ENCODE peak calls at places on chromosomes 16 and 17, in nine cellular contexts. One of them, this sample, is unnamed.

GRCh38 chr16:11530171-11530940 is 56.4 kb downstream of the LITAF start:
- DNase-seq in cardiac fibroblast: no peak
- DNase-seq in nephron progenitor cell: no peak
- DNase-seq in mucosa of descending colon: no peak
- DNase-seq in heart left ventricle: no peak
- DNase-seq in HFFc6: no peak
- DNase-seq in astrocyte: no peak
- DNase-seq in activated CD8-positive, alpha-beta T cell treated with anti-CD3 and anti-CD28 coated beads for 36 hours: no peak
- DNase-seq in astrocyte of the cerebellum: no peak
- DNase-seq in this sample: peak

GRCh38 chr16:52528393-52529080 is 18.4 kb downstream of the TOX3 start:
- DNase-seq in cardiac fibroblast: no peak
- DNase-seq in nephron progenitor cell: no peak
- DNase-seq in mucosa of descending colon: no peak
- DNase-seq in heart left ventricle: no peak
- DNase-seq in HFFc6: no peak
- DNase-seq in astrocyte: no peak
- DNase-seq in activated CD8-positive, alpha-beta T cell treated with anti-CD3 and anti-CD28 coated beads for 36 hours: no peak
- DNase-seq in astrocyte of the cerebellum: no peak
- DNase-seq in this sample: no peak

GRCh38 chr16:14302399-14303181 is 231.5 kb downstream of the MRTFB start:
- DNase-seq in cardiac fibroblast: no peak
- DNase-seq in nephron progenitor cell: peak
- DNase-seq in mucosa of descending colon: peak
- DNase-seq in heart left ventricle: no peak
- DNase-seq in HFFc6: no peak
- DNase-seq in astrocyte: no peak
- DNase-seq in activated CD8-positive, alpha-beta T cell treated with anti-CD3 and anti-CD28 coated beads for 36 hours: peak
- DNase-seq in astrocyte of the cerebellum: no peak
- DNase-seq in this sample: no peak

GRCh38 chr17:26774291-26775218 is 519.4 kb upstream of the WSB1 start:
- DNase-seq in cardiac fibroblast: no peak
- DNase-seq in nephron progenitor cell: no peak
- DNase-seq in mucosa of descending colon: no peak
- DNase-seq in heart left ventricle: no peak
- DNase-seq in HFFc6: no peak
- DNase-seq in astrocyte: no peak
- DNase-seq in activated CD8-positive, alpha-beta T cell treated with anti-CD3 and anti-CD28 coated beads for 36 hours: no peak
- DNase-seq in astrocyte of the cerebellum: no peak
- DNase-seq in this sample: no peak

GRCh38 chr16:4319454-4319853 is 3.6 kb downstream of the GLIS2 start:
- DNase-seq in cardiac fibroblast: no peak
- DNase-seq in nephron progenitor cell: no peak
- DNase-seq in mucosa of descending colon: no peak
- DNase-seq in heart left ventricle: no peak
- DNase-seq in HFFc6: no peak
- DNase-seq in astrocyte: no peak
- DNase-seq in activated CD8-positive, alpha-beta T cell treated with anti-CD3 and anti-CD28 coated beads for 36 hours: peak
- DNase-seq in astrocyte of the cerebellum: no peak
- DNase-seq in this sample: no peak

GRCh38 chr17:45241315-45242011 is 19.8 kb downstream of the FMNL1 start:
- DNase-seq in cardiac fibroblast: no peak
- DNase-seq in nephron progenitor cell: peak
- DNase-seq in mucosa of descending colon: peak
- DNase-seq in heart left ventricle: peak
- DNase-seq in HFFc6: no peak
- DNase-seq in astrocyte: no peak
- DNase-seq in activated CD8-positive, alpha-beta T cell treated with anti-CD3 and anti-CD28 coated beads for 36 hours: no peak
- DNase-seq in astrocyte of the cerebellum: no peak
- DNase-seq in this sample: no peak

GRCh38 chr17:45147581-45148182 is 593 bp upstream of the HEXIM1 start:
- DNase-seq in cardiac fibroblast: peak
- DNase-seq in nephron progenitor cell: peak
- DNase-seq in mucosa of descending colon: peak
- DNase-seq in heart left ventricle: peak
- DNase-seq in HFFc6: peak
- DNase-seq in astrocyte: peak
- DNase-seq in activated CD8-positive, alpha-beta T cell treated with anti-CD3 and anti-CD28 coated beads for 36 hours: peak
- DNase-seq in astrocyte of the cerebellum: peak
- DNase-seq in this sample: peak

GRCh38 chr16:76194621-76195015 is 82.6 kb upstream of the CNTNAP4 start:
- DNase-seq in cardiac fibroblast: no peak
- DNase-seq in nephron progenitor cell: no peak
- DNase-seq in mucosa of descending colon: no peak
- DNase-seq in heart left ventricle: no peak
- DNase-seq in HFFc6: no peak
- DNase-seq in astrocyte: no peak
- DNase-seq in activated CD8-positive, alpha-beta T cell treated with anti-CD3 and anti-CD28 coated beads for 36 hours: no peak
- DNase-seq in astrocyte of the cerebellum: peak
- DNase-seq in this sample: no peak

GRCh38 chr16:28924399-28924761 is 658 bp downstream of the RABEP2 start:
- DNase-seq in cardiac fibroblast: no peak
- DNase-seq in nephron progenitor cell: no peak
- DNase-seq in mucosa of descending colon: no peak
- DNase-seq in heart left ventricle: no peak
- DNase-seq in HFFc6: no peak
- DNase-seq in astrocyte: no peak
- DNase-seq in activated CD8-positive, alpha-beta T cell treated with anti-CD3 and anti-CD28 coated beads for 36 hours: no peak
- DNase-seq in astrocyte of the cerebellum: no peak
- DNase-seq in this sample: no peak

GRCh38 chr16:6777624-6778023 is 555.0 kb upstream of the RBFOX1 start:
- DNase-seq in cardiac fibroblast: no peak
- DNase-seq in nephron progenitor cell: no peak
- DNase-seq in mucosa of descending colon: no peak
- DNase-seq in heart left ventricle: no peak
- DNase-seq in HFFc6: no peak
- DNase-seq in astrocyte: no peak
- DNase-seq in activated CD8-positive, alpha-beta T cell treated with anti-CD3 and anti-CD28 coated beads for 36 hours: no peak
- DNase-seq in astrocyte of the cerebellum: no peak
- DNase-seq in this sample: no peak

GRCh38 chr17:46888727-46889126 is 34.2 kb upstream of the GOSR2 start:
- DNase-seq in cardiac fibroblast: no peak
- DNase-seq in nephron progenitor cell: no peak
- DNase-seq in mucosa of descending colon: no peak
- DNase-seq in heart left ventricle: no peak
- DNase-seq in HFFc6: no peak
- DNase-seq in astrocyte: no peak
- DNase-seq in activated CD8-positive, alpha-beta T cell treated with anti-CD3 and anti-CD28 coated beads for 36 hours: no peak
- DNase-seq in astrocyte of the cerebellum: no peak
- DNase-seq in this sample: no peak

GRCh38 chr17:8745586-8746500 is 1.2 kb upstream of the CCDC42 start:
- DNase-seq in cardiac fibroblast: peak
- DNase-seq in nephron progenitor cell: peak
- DNase-seq in mucosa of descending colon: peak
- DNase-seq in heart left ventricle: peak
- DNase-seq in HFFc6: peak
- DNase-seq in astrocyte: peak
- DNase-seq in activated CD8-positive, alpha-beta T cell treated with anti-CD3 and anti-CD28 coated beads for 36 hours: peak
- DNase-seq in astrocyte of the cerebellum: no peak
- DNase-seq in this sample: peak

GRCh38 chr17:37273419-37274051 is 102.2 kb upstream of the C17orf78 start:
- DNase-seq in cardiac fibroblast: peak
- DNase-seq in nephron progenitor cell: peak
- DNase-seq in mucosa of descending colon: no peak
- DNase-seq in heart left ventricle: no peak
- DNase-seq in HFFc6: peak
- DNase-seq in astrocyte: no peak
- DNase-seq in activated CD8-positive, alpha-beta T cell treated with anti-CD3 and anti-CD28 coated beads for 36 hours: no peak
- DNase-seq in astrocyte of the cerebellum: no peak
- DNase-seq in this sample: peak

GRCh38 chr17:46056800-46057304 is 57.8 kb downstream of the STH start:
- DNase-seq in cardiac fibroblast: peak
- DNase-seq in nephron progenitor cell: no peak
- DNase-seq in mucosa of descending colon: no peak
- DNase-seq in heart left ventricle: no peak
- DNase-seq in HFFc6: peak
- DNase-seq in astrocyte: peak
- DNase-seq in activated CD8-positive, alpha-beta T cell treated with anti-CD3 and anti-CD28 coated beads for 36 hours: peak
- DNase-seq in astrocyte of the cerebellum: peak
- DNase-seq in this sample: peak

DNA sequence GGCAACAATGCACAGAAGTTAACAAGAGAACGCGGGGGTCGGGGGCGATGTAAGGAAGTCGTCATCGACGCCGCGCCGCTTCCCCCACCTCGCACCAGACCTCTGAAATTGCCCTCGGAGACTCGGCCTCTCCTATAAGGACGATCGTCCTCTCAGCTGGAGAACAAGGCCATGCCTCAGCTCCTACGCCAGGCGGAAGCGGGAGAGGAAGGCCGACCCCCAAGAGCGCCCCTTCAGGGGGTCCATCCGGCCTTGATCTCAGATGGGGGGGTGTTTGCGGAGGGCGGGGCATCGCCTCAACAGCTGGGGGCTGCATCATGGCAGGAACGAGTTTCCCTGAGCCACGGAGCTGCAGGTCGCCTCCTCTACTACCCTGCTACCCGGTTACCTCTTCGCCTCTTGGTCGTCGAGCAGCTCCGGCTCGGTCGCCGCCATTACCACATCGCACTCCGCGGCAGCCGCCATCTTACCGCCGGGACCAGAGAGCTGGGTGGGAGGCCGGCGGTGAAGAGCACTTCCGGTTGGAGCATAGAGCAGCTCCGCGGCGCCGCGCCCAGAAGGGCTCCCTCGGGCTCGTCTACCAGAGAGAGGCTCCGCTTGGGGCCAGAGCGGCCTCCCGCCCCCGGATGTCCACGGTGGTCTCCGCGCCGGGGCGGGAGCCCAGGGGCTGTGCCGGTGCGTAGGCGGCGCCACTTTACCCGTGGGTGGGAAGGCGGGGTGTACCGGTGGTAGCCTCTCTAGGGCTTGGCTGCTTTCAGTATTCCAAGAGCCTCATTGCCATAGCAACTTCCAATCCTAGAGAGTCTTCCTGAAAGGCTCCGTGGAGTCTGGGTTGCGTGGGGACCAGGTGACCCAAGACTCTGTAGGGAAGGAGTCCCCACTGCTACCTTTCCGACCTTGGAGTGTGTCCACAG is at the start of gene DNAJC7:
- DNase-seq in cardiac fibroblast: peak
- DNase-seq in nephron progenitor cell: peak
- DNase-seq in mucosa of descending colon: peak
- DNase-seq in heart left ventricle: peak
- DNase-seq in HFFc6: peak
- DNase-seq in astrocyte: peak
- DNase-seq in activated CD8-positive, alpha-beta T cell treated with anti-CD3 and anti-CD28 coated beads for 36 hours: peak
- DNase-seq in astrocyte of the cerebellum: peak
- DNase-seq in this sample: peak
- TF ChIP-seq CTCF in cardiac fibroblast: no peak
- TF ChIP-seq CTCF in nephron progenitor cell: no peak
- TF ChIP-seq CTCF in mucosa of descending colon: no peak
- TF ChIP-seq CTCF in heart left ventricle: no peak
- TF ChIP-seq CTCF in HFFc6: peak
- TF ChIP-seq CTCF in astrocyte: no peak
- TF ChIP-seq CTCF in activated CD8-positive, alpha-beta T cell treated with anti-CD3 and anti-CD28 coated beads for 36 hours: no peak
- TF ChIP-seq CTCF in astrocyte of the cerebellum: no peak
- TF ChIP-seq CTCF in this sample: no peak

DNA sequence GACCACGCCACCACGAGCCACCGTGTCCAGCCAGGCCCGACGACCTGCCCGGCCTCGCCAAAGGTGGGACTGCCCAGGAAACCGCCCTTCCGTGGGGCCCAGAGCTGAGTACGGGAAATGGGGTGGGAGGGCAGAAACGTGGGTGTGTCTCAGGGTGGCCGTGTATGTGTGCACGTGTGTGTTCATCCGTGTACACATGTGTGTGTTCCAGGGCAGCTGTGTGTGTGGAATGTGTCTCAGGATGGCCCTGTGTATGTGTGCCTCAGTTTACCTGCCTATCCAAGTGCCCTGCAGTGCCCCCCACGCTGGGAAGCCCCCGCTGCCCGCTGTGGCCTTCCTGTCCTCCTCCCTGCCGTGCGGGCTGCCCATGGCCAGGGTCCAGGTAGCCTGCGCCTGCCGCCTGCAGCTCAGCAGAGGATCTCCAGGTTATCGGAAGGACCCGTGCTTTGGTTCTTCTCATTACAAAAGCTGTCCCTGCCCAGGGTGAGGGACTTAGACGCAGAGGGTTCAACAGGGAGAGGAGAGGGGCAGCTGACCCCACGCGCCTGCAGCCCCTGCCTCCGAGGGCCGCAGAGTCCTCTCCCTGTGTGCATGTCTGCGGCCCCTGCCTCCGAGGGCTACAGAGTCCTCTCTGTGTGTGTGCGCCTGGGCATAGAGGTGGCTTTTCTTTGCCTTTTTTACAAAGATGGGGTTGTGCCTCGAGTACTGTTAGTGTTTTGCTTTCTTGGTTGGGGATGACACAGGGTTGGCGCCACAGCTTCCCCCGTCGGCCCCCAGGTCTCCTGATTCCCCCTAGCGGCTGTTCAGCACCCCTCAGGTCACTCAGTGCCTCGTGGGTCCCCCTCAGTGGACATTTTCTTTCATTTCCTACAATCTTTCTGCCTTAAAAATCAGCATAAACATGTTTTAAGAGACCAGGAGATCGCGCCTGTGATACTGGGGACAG is 23.6 kb downstream of the ZNF469 start:
- DNase-seq in cardiac fibroblast: no peak
- DNase-seq in nephron progenitor cell: no peak
- DNase-seq in mucosa of descending colon: no peak
- DNase-seq in heart left ventricle: no peak
- DNase-seq in HFFc6: no peak
- DNase-seq in astrocyte: no peak
- DNase-seq in activated CD8-positive, alpha-beta T cell treated with anti-CD3 and anti-CD28 coated beads for 36 hours: no peak
- DNase-seq in astrocyte of the cerebellum: no peak
- DNase-seq in this sample: no peak
- TF ChIP-seq CTCF in cardiac fibroblast: no peak
- TF ChIP-seq CTCF in nephron progenitor cell: peak
- TF ChIP-seq CTCF in mucosa of descending colon: no peak
- TF ChIP-seq CTCF in heart left ventricle: no peak
- TF ChIP-seq CTCF in HFFc6: peak
- TF ChIP-seq CTCF in astrocyte: no peak
- TF ChIP-seq CTCF in activated CD8-positive, alpha-beta T cell treated with anti-CD3 and anti-CD28 coated beads for 36 hours: no peak
- TF ChIP-seq CTCF in astrocyte of the cerebellum: peak
- TF ChIP-seq CTCF in this sample: no peak

GRCh38 chr16:19166500-19166899 is 1.5 kb upstream of the SYT17 start:
- DNase-seq in cardiac fibroblast: no peak
- DNase-seq in nephron progenitor cell: no peak
- DNase-seq in mucosa of descending colon: no peak
- DNase-seq in heart left ventricle: no peak
- DNase-seq in HFFc6: no peak
- DNase-seq in astrocyte: no peak
- DNase-seq in activated CD8-positive, alpha-beta T cell treated with anti-CD3 and anti-CD28 coated beads for 36 hours: no peak
- DNase-seq in astrocyte of the cerebellum: no peak
- DNase-seq in this sample: no peak
- TF ChIP-seq CTCF in cardiac fibroblast: no peak
- TF ChIP-seq CTCF in nephron progenitor cell: no peak
- TF ChIP-seq CTCF in mucosa of descending colon: no peak
- TF ChIP-seq CTCF in heart left ventricle: no peak
- TF ChIP-seq CTCF in HFFc6: no peak
- TF ChIP-seq CTCF in astrocyte: no peak
- TF ChIP-seq CTCF in activated CD8-positive, alpha-beta T cell treated with anti-CD3 and anti-CD28 coated beads for 36 hours: no peak
- TF ChIP-seq CTCF in astrocyte of the cerebellum: no peak
- TF ChIP-seq CTCF in this sample: no peak

DNA sequence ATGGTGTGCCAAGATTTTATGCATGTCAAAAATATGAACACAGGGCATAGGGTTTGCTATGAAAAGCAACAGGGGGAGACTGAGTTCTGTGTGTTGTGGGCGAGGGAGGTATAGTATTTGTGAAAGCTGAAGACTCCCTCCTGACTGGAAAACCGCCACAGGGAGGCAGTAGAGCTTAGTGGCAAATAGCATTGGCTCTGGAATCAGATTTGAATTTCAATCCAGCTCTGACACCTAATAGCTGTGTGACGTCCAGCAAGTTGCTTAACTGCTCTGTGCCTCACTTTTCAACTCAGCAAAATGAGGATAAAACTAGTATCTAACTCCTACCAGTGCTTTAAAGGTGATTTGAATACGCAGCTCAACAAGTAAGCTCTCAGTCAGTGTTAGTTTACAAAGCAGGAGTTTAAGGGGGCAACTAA is 22.0 kb downstream of the KPNA2 start:
- DNase-seq in cardiac fibroblast: peak
- DNase-seq in nephron progenitor cell: no peak
- DNase-seq in mucosa of descending colon: peak
- DNase-seq in heart left ventricle: no peak
- DNase-seq in HFFc6: peak
- DNase-seq in astrocyte: no peak
- DNase-seq in activated CD8-positive, alpha-beta T cell treated with anti-CD3 and anti-CD28 coated beads for 36 hours: peak
- DNase-seq in astrocyte of the cerebellum: no peak
- DNase-seq in this sample: peak
- TF ChIP-seq CTCF in cardiac fibroblast: peak
- TF ChIP-seq CTCF in nephron progenitor cell: no peak
- TF ChIP-seq CTCF in mucosa of descending colon: peak
- TF ChIP-seq CTCF in heart left ventricle: peak
- TF ChIP-seq CTCF in HFFc6: peak
- TF ChIP-seq CTCF in astrocyte: peak
- TF ChIP-seq CTCF in activated CD8-positive, alpha-beta T cell treated with anti-CD3 and anti-CD28 coated beads for 36 hours: peak
- TF ChIP-seq CTCF in astrocyte of the cerebellum: peak
- TF ChIP-seq CTCF in this sample: peak